ENCODE peak calls at places on chromosomes 16 and 17, in five cellular contexts. K is BE2C; H is non-pigmented ciliary epithelial cell; X is activated CD4-positive, alpha-beta T cell treated with anti-CD3 and anti-CD28 coated beads for 48 hours; R is activated naive CD4-positive, alpha-beta T cell treated with Interleukin-2 at 50 U/mL for 16 hours. V is an unnamed sample.

GRCh38 chr16:81318711-81319110 is 3.9 kb downstream of the GAN start:
- DNase-seq in R (no peak), H (no peak), K (no peak), X (no peak), V (no peak)

GRCh38 chr16:27441998-27442397 is 40.0 kb downstream of the IL21R start:
- DNase-seq in H (no peak), K (no peak), R (no peak), X (no peak), V (no peak)

GRCh38 chr16:80993293-80993691 is 13.4 kb downstream of the CMC2 start:
- DNase-seq in K (no peak), R (no peak), X (no peak), H (peak; percentile 88), V (no peak)

GRCh38 chr17:61218438-61218837 is 181.2 kb upstream of the TBX2 start:
- DNase-seq in K (no peak), H (peak; percentile 46), X (no peak), R (no peak), V (no peak)

GRCh38 chr16:79451196-79451816 is 149.2 kb downstream of the MAF start:
- DNase-seq in R (no peak), X (no peak), H (no peak), K (no peak), V (no peak)

GRCh38 chr17:2924211-2924610 is 128.0 kb downstream of the RAP1GAP2 start:
- DNase-seq in X (no peak), K (peak; percentile 69), R (no peak), H (no peak), V (no peak)

GRCh38 chr17:81241648-81242420 is 2.7 kb downstream of the NDUFAF8 start:
- DNase-seq in R (peak; percentile 69), K (peak; percentile 81), H (no peak), X (peak; percentile 79), V (peak; percentile 85)

GRCh38 chr17:4788159-4788806 is 481 bp upstream of the GLTPD2 start:
- DNase-seq in H (no peak), K (no peak), R (no peak), X (no peak), V (no peak)

GRCh38 chr17:73713136-73713535 is 68.9 kb upstream of the SDK2 start:
- DNase-seq in H (no peak), K (no peak), R (no peak), X (no peak), V (peak; percentile 78)

GRCh38 chr16:19858006-19858653 is 26.5 kb downstream of the GPRC5B start:
- DNase-seq in R (no peak), H (no peak), K (no peak), X (no peak), V (no peak)

GRCh38 chr17:75271955-75272847 is 1.2 kb upstream of the MIF4GD start:
- DNase-seq in R (peak; percentile 10), K (peak; percentile 81), X (peak; percentile 39), H (no peak), V (peak; percentile 23)

GRCh38 chr16:70804153-70804728 is 3.3 kb upstream of the VAC14 start:
- DNase-seq in K (no peak), R (no peak), X (no peak), H (peak; percentile 94), V (no peak)

GRCh38 chr17:47280072-47280811 is 26.6 kb downstream of the ITGB3 start:
- DNase-seq in X (no peak), R (no peak), H (no peak), K (no peak), V (peak; percentile 31)

GRCh38 chr17:61454932-61455753 is 2.9 kb downstream of the TBX4 start:
- DNase-seq in X (no peak), H (no peak), K (no peak), R (no peak), V (no peak)

GRCh38 chr16:10675861-10676260 is 18.9 kb downstream of the TEKT5 start:
- DNase-seq in R (no peak), X (no peak), K (no peak), H (no peak), V (no peak)

GRCh38 chr17:48333034-48333491 is 97.0 kb downstream of the SKAP1 start:
- DNase-seq in H (no peak), K (no peak), X (no peak), R (no peak), V (no peak)

GRCh38 chr16:4900750-4901149 is 36.2 kb downstream of the PPL start:
- DNase-seq in R (no peak), X (no peak), H (no peak), K (no peak), V (no peak)

GRCh38 chr17:3738562-3739295 is 15.0 kb downstream of the HASPIN start:
- DNase-seq in R (peak; percentile 76), X (peak; percentile 85), H (no peak), K (no peak), V (peak; percentile 61)

GRCh38 chr16:20740007-20740883 is 1.4 kb downstream of the THUMPD1 start:
- DNase-seq in K (no peak), X (peak; percentile 19), R (peak; percentile 4), H (no peak), V (no peak)

GRCh38 chr17:64332502-64332901 is 58.2 kb downstream of the PECAM1 start:
- DNase-seq in K (no peak), R (no peak), H (no peak), X (no peak), V (no peak)

GRCh38 chr17:46787478-46787877 is 31.0 kb downstream of the WNT3 start:
- DNase-seq in R (no peak), H (no peak), X (no peak), K (no peak), V (no peak)

GRCh38 chr16:48231675-48232214 is 12.4 kb upstream of the LONP2 start:
- DNase-seq in X (peak; percentile 60), H (no peak), R (peak; percentile 5), K (peak; percentile 39), V (peak; percentile 59)

GRCh38 chr17:82400830-82401229 is 17.3 kb upstream of the HEXD start:
- DNase-seq in R (peak; percentile 52), K (no peak), X (peak; percentile 66), H (no peak), V (no peak)

GRCh38 chr17:41185001-41185400 is 290 bp upstream of the KRTAP4-1 start:
- DNase-seq in K (no peak), X (no peak), H (no peak), R (no peak), V (no peak)

GRCh38 chr17:34874496-34874895 is 86.8 kb downstream of the CCT6B start:
- DNase-seq in H (no peak), X (no peak), R (no peak), K (no peak), V (no peak)

GRCh38 chr17:79165296-79165695 is 90.7 kb downstream of the ENGASE start:
- DNase-seq in X (no peak), R (no peak), K (no peak), H (no peak), V (no peak)

GRCh38 chr17:76079577-76080206 is 710 bp downstream of the ZACN start:
- DNase-seq in R (no peak), H (no peak), K (no peak), X (no peak), V (peak; percentile 55)

GRCh38 chr16:29806096-29806579 is at the start of gene MAZ:
- DNase-seq in R (peak; percentile 72), H (no peak), X (no peak), K (no peak), V (no peak)